ENCODE peak calls at places on chromosomes 16 and 17, in seven cellular contexts. X is OCI-LY7, P is cardiac muscle cell, Q is BE2C, W is colonic mucosa, O is left ventricle myocardium inferior, D is choroid plexus epithelial cell. N is an unnamed sample.

GRCh38 chr16:86378831-86379504 is 131.4 kb upstream of the FOXF1 start:
- DNase-seq in P (no peak), W (no peak), X (no peak), D (no peak), O (no peak), Q (no peak), N (no peak)

GRCh38 chr17:12644623-12645022 is 21.1 kb upstream of the MYOCD start:
- DNase-seq in D (no peak), X (no peak), W (no peak), P (no peak), Q (no peak), O (no peak), N (no peak)

GRCh38 chr17:40545660-40546059 is 19.6 kb downstream of the CCR7 start:
- DNase-seq in P (no peak), D (no peak), X (no peak), W (no peak), Q (no peak), O (no peak), N (no peak)

GRCh38 chr16:49542391-49542891 is 168.8 kb downstream of the C16orf78 start:
- DNase-seq in W (no peak), D (peak), P (no peak), X (no peak), Q (peak), O (no peak), N (no peak)

GRCh38 chr17:13416748-13417363 is 184.9 kb downstream of the HS3ST3A1 start:
- DNase-seq in D (no peak), Q (no peak), W (no peak), X (no peak), O (no peak), P (no peak), N (no peak)

GRCh38 chr17:15341385-15341849 is at the start of gene TEKT3:
- DNase-seq in Q (peak), P (peak), X (no peak), W (peak), D (peak), O (peak), N (peak)

GRCh38 chr16:11619327-11619851 is 32.7 kb upstream of the LITAF start:
- DNase-seq in W (no peak), Q (no peak), P (no peak), O (no peak), D (no peak), X (peak), N (no peak)

GRCh38 chr16:85089485-85089884 is 22.8 kb downstream of the CIBAR2 start:
- DNase-seq in D (no peak), O (no peak), W (no peak), Q (no peak), X (no peak), P (peak), N (no peak)

GRCh38 chr16:11585460-11586374 is 1.0 kb downstream of the LITAF start:
- DNase-seq in Q (no peak), O (peak), D (peak), X (peak), W (peak), P (no peak), N (no peak)

GRCh38 chr16:34054137-34054536 is 594.7 kb downstream of the TP53TG3F start:
- DNase-seq in D (no peak), W (no peak), O (no peak), P (no peak), Q (no peak), X (no peak), N (no peak)

GRCh38 chr16:21199607-21200218 is 11.7 kb downstream of the ZP2 start:
- DNase-seq in P (no peak), W (no peak), Q (no peak), D (no peak), X (no peak), O (no peak), N (no peak)

DNA sequence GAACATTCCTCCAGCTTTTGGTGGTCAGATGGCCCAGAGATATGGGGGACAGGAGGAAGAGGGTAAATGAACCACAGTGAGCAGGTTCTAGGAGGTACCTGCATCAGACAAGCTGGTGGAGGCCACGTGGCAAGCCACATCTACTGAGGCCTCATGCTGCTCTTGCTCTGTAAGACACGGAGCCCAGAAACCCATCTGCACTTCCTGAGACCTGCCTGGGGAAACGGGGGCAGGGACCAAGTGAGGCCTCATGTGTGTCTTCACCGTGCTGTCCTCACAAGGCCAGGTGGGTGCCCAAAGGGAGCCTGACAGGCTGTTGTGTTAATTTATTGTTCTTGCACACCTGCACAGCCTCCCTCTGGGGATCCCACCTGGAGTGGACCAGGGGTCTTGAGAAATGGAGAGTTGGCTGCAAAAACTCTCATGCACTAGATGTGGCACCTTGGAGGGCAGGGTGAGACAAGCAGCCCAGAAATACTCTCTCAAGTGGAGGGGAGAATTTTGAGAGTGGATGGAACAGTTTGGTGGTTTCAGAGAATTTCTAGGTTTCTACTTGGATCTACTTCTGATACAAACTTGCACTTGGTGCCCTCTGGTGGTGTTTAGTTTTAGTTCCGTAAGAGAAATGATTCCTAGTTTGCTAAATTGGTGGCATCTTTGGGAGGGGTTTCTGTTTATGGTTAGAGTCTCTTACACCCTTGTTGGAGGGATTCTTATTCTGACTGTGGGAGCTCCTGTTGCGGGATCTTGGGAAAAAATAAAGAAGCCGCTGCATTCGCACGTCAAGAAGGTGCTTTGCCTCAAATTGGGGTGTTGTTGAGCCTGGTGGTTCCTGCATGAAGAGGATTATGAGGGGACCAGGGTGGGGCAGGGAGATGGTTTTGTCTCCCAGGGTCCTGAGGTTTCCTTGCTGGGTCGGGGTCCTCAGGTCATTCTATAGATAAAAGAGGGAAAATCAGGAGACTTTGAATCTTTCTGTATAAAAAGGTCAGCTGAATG is 47.5 kb downstream of the SLC6A2 start:
- DNase-seq in X (peak), Q (no peak), O (no peak), W (peak), D (peak), P (peak), N (peak)
- TF ChIP-seq CTCF in X (peak), Q (peak), O (peak), W (peak), D (peak), P (peak), N (peak)

GRCh38 chr16:31106509-31107464 is 1.4 kb upstream of the BCKDK start:
- DNase-seq in Q (no peak), X (no peak), P (no peak), W (no peak), D (no peak), O (no peak), N (no peak)

GRCh38 chr16:31108035-31108793 is at the start of gene BCKDK:
- DNase-seq in Q (peak), X (peak), D (peak), O (peak), P (peak), W (peak), N (peak)

GRCh38 chr16:31105677-31106213 is 2.4 kb upstream of the BCKDK start:
- DNase-seq in X (peak), W (peak), O (peak), D (peak), P (peak), Q (peak), N (peak)

GRCh38 chr16:31108794-31109558 is 790 bp downstream of the BCKDK start:
- DNase-seq in P (no peak), W (no peak), X (no peak), Q (no peak), O (no peak), D (no peak), N (peak)

GRCh38 chr16:31107465-31107867 is 720 bp upstream of the BCKDK start:
- DNase-seq in P (no peak), D (no peak), Q (no peak), X (peak), O (no peak), W (no peak), N (no peak)
- H3K4me3 ChIP-seq in P (no peak), D (no peak), Q (peak), X (peak), O (peak), W (no peak), N (no peak)

GRCh38 chr17:67500261-67500660 is 123.2 kb downstream of the PITPNC1 start:
- DNase-seq in P (no peak), X (no peak), D (peak), O (no peak), W (no peak), Q (peak), N (peak)
- TF ChIP-seq CTCF in P (no peak), X (no peak), D (no peak), O (no peak), W (no peak), Q (no peak), N (no peak)

GRCh38 chr17:6713918-6714271 is 726 bp upstream of the SLC13A5 start:
- DNase-seq in O (no peak), W (no peak), D (no peak), X (no peak), P (no peak), Q (no peak), N (no peak)
- H3K4me3 ChIP-seq in O (peak), W (no peak), D (no peak), X (no peak), P (peak), Q (no peak), N (no peak)

GRCh38 chr17:32348483-32348800 is 1.5 kb upstream of the ZNF207 start:
- DNase-seq in O (no peak), W (peak), Q (no peak), P (no peak), X (no peak), D (no peak), N (no peak)

GRCh38 chr17:32349503-32349853 is 479 bp upstream of the ZNF207 start:
- DNase-seq in X (no peak), O (no peak), D (peak), P (peak), Q (no peak), W (peak), N (no peak)

GRCh38 chr17:32350662-32351418 is 883 bp downstream of the ZNF207 start:
- DNase-seq in Q (no peak), W (peak), O (no peak), X (peak), D (peak), P (peak), N (peak)

GRCh38 chr17:32345953-32346600 is 3.9 kb upstream of the ZNF207 start:
- DNase-seq in Q (no peak), O (no peak), D (no peak), P (no peak), X (no peak), W (no peak), N (no peak)

DNA sequence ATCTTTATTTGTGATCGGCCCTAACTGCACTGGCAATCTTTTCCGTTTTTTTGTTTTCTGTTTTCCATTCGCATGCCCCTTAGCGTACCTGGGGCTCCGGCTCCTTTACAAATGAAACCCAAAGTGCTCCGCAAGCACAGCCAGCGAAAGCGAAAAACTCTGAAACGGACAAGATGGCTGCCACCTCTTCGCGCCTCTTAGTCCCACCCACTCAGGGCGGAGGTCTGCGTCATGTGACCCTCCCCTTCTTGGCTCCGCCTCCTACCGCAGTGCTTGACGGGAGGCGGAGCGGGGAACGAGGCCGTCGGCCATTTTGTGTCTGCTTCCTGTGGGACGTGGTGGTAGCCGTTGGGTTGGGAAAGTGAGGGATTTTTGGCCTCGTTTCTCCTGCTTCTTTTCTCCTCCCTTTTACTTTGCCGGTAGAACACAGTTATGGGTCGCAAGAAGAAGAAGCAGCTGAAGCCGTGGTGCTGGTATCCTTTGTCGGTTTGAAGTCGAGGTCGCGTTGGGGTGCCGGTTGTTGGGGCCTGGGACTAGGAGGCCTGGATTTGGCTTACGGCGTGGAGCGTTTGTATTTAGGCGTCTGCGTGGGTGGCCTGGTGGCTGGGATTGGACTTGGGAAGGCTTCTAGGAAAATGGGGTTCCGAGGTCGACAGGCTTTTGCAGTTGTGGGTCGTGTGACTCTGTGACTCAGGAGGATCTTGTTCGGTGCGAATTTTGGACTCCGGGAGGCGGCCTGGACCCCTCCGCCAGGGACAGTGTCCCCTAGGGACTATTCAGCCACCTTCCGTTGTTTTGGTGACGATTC is at the start of gene ZNF207:
- DNase-seq in W (peak), O (peak), X (peak), Q (peak), D (peak), P (peak), N (peak)
- TF ChIP-seq CTCF in W (no peak), O (no peak), X (no peak), Q (no peak), D (peak), P (no peak), N (no peak)

GRCh38 chr17:49764559-49765180 is 739 bp upstream of the FAM117A start:
- DNase-seq in Q (no peak), W (no peak), X (no peak), D (no peak), P (no peak), O (no peak), N (no peak)
- H3K4me3 ChIP-seq in Q (no peak), W (peak), X (peak), D (peak), P (peak), O (peak), N (peak)

GRCh38 chr17:47987240-47987835 is 16.4 kb downstream of the CDK5RAP3 start:
- DNase-seq in X (no peak), P (no peak), O (no peak), W (no peak), Q (peak), D (no peak), N (peak)
- TF ChIP-seq CTCF in X (no peak), P (no peak), O (no peak), W (no peak), Q (no peak), D (no peak), N (no peak)

N was measured in foreskin fibroblast.